ENCODE peak calls at places on chromosome 11, in ten cellular contexts. K is sciatic nerve; F is effector CD4-positive, alpha-beta T cell; Z is mucosa of gallbladder; A is OCI-LY7; U is CD8-positive, alpha-beta memory T cell; W is activated CD4-positive, alpha-beta T cell treated with anti-CD3 and anti-CD28 coated beads, Interleukin-2, amount 10 ng/mL, durations not matched to agents 7 days and 5 days; X is GM10248; Q is colonic mucosa; I is germinal center. P is an unnamed sample.

GRCh38 chr11:121801796-121802195 is 314.2 kb downstream of the BLID start:
- DNase-seq in I (no peak), Z (no peak), F (no peak), X (no peak), K (no peak), Q (no peak), A (no peak), U (no peak), W (no peak), P (no peak)

GRCh38 chr11:111939836-111940604 is 2.9 kb downstream of the DIXDC1 start:
- DNase-seq in A (no peak), K (no peak), U (no peak), Z (no peak), I (no peak), W (no peak), Q (no peak), F (no peak), X (no peak), P (no peak)

GRCh38 chr11:100098560-100098959 is 588.5 kb upstream of the ARHGAP42 start:
- DNase-seq in U (no peak), K (no peak), Q (no peak), X (no peak), Z (no peak), F (no peak), I (no peak), W (no peak), A (no peak), P (no peak)

GRCh38 chr11:131038597-131038996 is 122.3 kb upstream of the SNX19 start:
- DNase-seq in K (no peak), Z (no peak), W (no peak), I (no peak), F (no peak), X (peak; percentile 23), U (no peak), A (peak; percentile 18), Q (no peak), P (no peak)

GRCh38 chr11:126172596-126173038 is 38.8 kb downstream of the RPUSD4 start:
- DNase-seq in Z (no peak), I (no peak), F (no peak), W (no peak), X (no peak), Q (no peak), A (no peak), K (no peak), U (no peak), P (no peak)

GRCh38 chr11:18498039-18498438 is 28.7 kb downstream of the TSG101 start:
- DNase-seq in X (no peak), U (no peak), I (no peak), W (no peak), K (no peak), F (no peak), Z (no peak), A (no peak), Q (no peak), P (no peak)

GRCh38 chr11:103609117-103610066 is 427.0 kb upstream of the DDI1 start:
- DNase-seq in F (no peak), U (no peak), X (no peak), I (no peak), K (no peak), Q (no peak), W (no peak), Z (no peak), A (no peak), P (no peak)

GRCh38 chr11:96246718-96247540 is 96.1 kb downstream of the MAML2 start:
- DNase-seq in Q (no peak), W (no peak), K (no peak), Z (no peak), F (no peak), X (no peak), I (no peak), A (no peak), U (no peak), P (no peak)

GRCh38 chr11:98616256-98616655 is 404.5 kb upstream of the CNTN5 start:
- DNase-seq in Q (no peak), W (no peak), F (no peak), Z (no peak), X (no peak), I (no peak), U (no peak), A (no peak), K (no peak), P (no peak)

GRCh38 chr11:118843518-118843917 is 40.2 kb upstream of the CXCR5 start:
- DNase-seq in U (no peak), A (no peak), K (no peak), F (no peak), X (no peak), Z (no peak), Q (no peak), I (no peak), W (no peak), P (no peak)

GRCh38 chr11:106695506-106695905 is 322.8 kb downstream of the GUCY1A2 start:
- DNase-seq in F (no peak), I (no peak), K (no peak), Q (no peak), W (no peak), U (no peak), X (no peak), A (no peak), Z (no peak), P (no peak)

GRCh38 chr11:115276799-115277198 is 227.4 kb downstream of the CADM1 start:
- DNase-seq in F (no peak), Q (no peak), Z (no peak), X (no peak), W (no peak), I (no peak), A (no peak), K (no peak), U (no peak), P (no peak)

GRCh38 chr11:5384335-5384734 is 723 bp downstream of the OR51M1 start:
- DNase-seq in K (no peak), F (no peak), Q (no peak), Z (no peak), X (no peak), A (no peak), I (no peak), W (no peak), U (no peak), P (no peak)

GRCh38 chr11:112795896-112796686 is 165.1 kb upstream of the NCAM1 start:
- DNase-seq in X (no peak), Z (no peak), F (no peak), Q (no peak), I (no peak), A (no peak), W (no peak), U (no peak), K (no peak), P (no peak)

GRCh38 chr11:69286358-69287327 is 7.3 kb upstream of the MYEOV start:
- DNase-seq in U (no peak), F (no peak), X (no peak), K (no peak), Z (no peak), W (no peak), A (no peak), Q (no peak), I (no peak), P (no peak)

GRCh38 chr11:74739546-74740270 is 8.5 kb upstream of the CHRDL2 start:
- DNase-seq in U (peak; percentile 34), Z (peak; percentile 46), A (peak; percentile 71), X (peak; percentile 76), I (peak; percentile 73), Q (peak; percentile 36), W (peak; percentile 52), K (no peak), F (peak; percentile 40), P (peak; percentile 45)

GRCh38 chr11:60307507-60308195 is 19.4 kb upstream of the MS4A6E start:
- DNase-seq in X (no peak), K (no peak), Z (no peak), W (no peak), I (no peak), F (no peak), U (no peak), A (no peak), Q (no peak), P (no peak)

GRCh38 chr11:10941429-10941828 is 83.6 kb upstream of the ZBED5 start:
- DNase-seq in I (no peak), Z (no peak), U (no peak), A (no peak), X (no peak), K (no peak), F (no peak), Q (no peak), W (no peak), P (no peak)

GRCh38 chr11:3837793-3838192 is 3.0 kb downstream of the RHOG start:
- DNase-seq in Q (peak; percentile 49), K (no peak), I (no peak), X (peak; percentile 50), A (no peak), F (no peak), W (no peak), U (no peak), Z (peak; percentile 43), P (peak; percentile 54)

GRCh38 chr11:14342906-14343305 is 16.1 kb downstream of the RRAS2 start:
- DNase-seq in Q (no peak), I (peak; percentile 38), K (no peak), W (no peak), X (no peak), Z (no peak), F (no peak), A (no peak), U (no peak), P (no peak)

GRCh38 chr11:76232026-76232665 is 25.8 kb upstream of the WNT11 start:
- DNase-seq in W (peak; percentile 73), A (peak; percentile 51), Q (peak; percentile 32), K (no peak), I (no peak), X (peak; percentile 80), U (peak; percentile 20), Z (no peak), F (peak; percentile 21), P (peak; percentile 23)

GRCh38 chr11:100849009-100849913 is 162.2 kb downstream of the ARHGAP42 start:
- DNase-seq in W (no peak), F (no peak), X (no peak), K (no peak), Z (no peak), Q (no peak), U (no peak), A (no peak), I (no peak), P (no peak)